ENCODE peak calls at places on chromosomes 1 and 21, in six cellular contexts. One of them, this sample, is unnamed.

GRCh38 chr1:52917156-52917555 is 4.4 kb downstream of the ECHDC2 start:
- DNase-seq in AG10803: no peak
- DNase-seq in right cardiac atrium: peak
- DNase-seq in sciatic nerve: no peak
- DNase-seq in H54: no peak
- DNase-seq in NCI-H510A: no peak
- DNase-seq in this sample: no peak

GRCh38 chr21:40556442-40556968 is 290.5 kb downstream of the DSCAM start:
- DNase-seq in AG10803: no peak
- DNase-seq in sciatic nerve: no peak
- DNase-seq in NCI-H510A: no peak
- DNase-seq in H54: no peak
- DNase-seq in right cardiac atrium: no peak
- DNase-seq in this sample: no peak

GRCh38 chr1:48043524-48043923 is 46.3 kb upstream of the TRABD2B start:
- DNase-seq in NCI-H510A: peak
- DNase-seq in right cardiac atrium: no peak
- DNase-seq in H54: no peak
- DNase-seq in sciatic nerve: no peak
- DNase-seq in AG10803: no peak
- DNase-seq in this sample: no peak

GRCh38 chr1:248739580-248740205 is 15.9 kb downstream of the LYPD8 start:
- DNase-seq in AG10803: no peak
- DNase-seq in right cardiac atrium: no peak
- DNase-seq in H54: no peak
- DNase-seq in sciatic nerve: no peak
- DNase-seq in NCI-H510A: no peak
- DNase-seq in this sample: no peak

GRCh38 chr1:101526813-101527212 is 290.0 kb downstream of the S1PR1 start:
- DNase-seq in AG10803: no peak
- DNase-seq in sciatic nerve: no peak
- DNase-seq in H54: no peak
- DNase-seq in right cardiac atrium: no peak
- DNase-seq in NCI-H510A: peak
- DNase-seq in this sample: no peak

GRCh38 chr1:19735419-19736127 is 64.1 kb downstream of the TMCO4 start:
- DNase-seq in sciatic nerve: peak
- DNase-seq in right cardiac atrium: peak
- DNase-seq in AG10803: peak
- DNase-seq in H54: peak
- DNase-seq in NCI-H510A: no peak
- DNase-seq in this sample: no peak

GRCh38 chr1:172529304-172529703 is 3.6 kb upstream of the SUCO start:
- DNase-seq in NCI-H510A: no peak
- DNase-seq in H54: no peak
- DNase-seq in right cardiac atrium: no peak
- DNase-seq in AG10803: no peak
- DNase-seq in sciatic nerve: no peak
- DNase-seq in this sample: no peak

GRCh38 chr1:37561794-37562132 is 5.0 kb downstream of the DNALI1 start:
- DNase-seq in right cardiac atrium: no peak
- DNase-seq in AG10803: peak
- DNase-seq in NCI-H510A: peak
- DNase-seq in sciatic nerve: no peak
- DNase-seq in H54: no peak
- DNase-seq in this sample: no peak

GRCh38 chr1:1280782-1281481 is 696 bp downstream of the SCNN1D start:
- DNase-seq in sciatic nerve: no peak
- DNase-seq in H54: no peak
- DNase-seq in NCI-H510A: no peak
- DNase-seq in right cardiac atrium: no peak
- DNase-seq in AG10803: no peak
- DNase-seq in this sample: no peak

GRCh38 chr21:39867198-39867650 is at the start of gene PCP4:
- DNase-seq in AG10803: peak
- DNase-seq in H54: peak
- DNase-seq in sciatic nerve: peak
- DNase-seq in right cardiac atrium: peak
- DNase-seq in NCI-H510A: peak
- DNase-seq in this sample: no peak

GRCh38 chr21:43191521-43191920 is 22.7 kb downstream of the CRYAA start:
- DNase-seq in sciatic nerve: peak
- DNase-seq in H54: no peak
- DNase-seq in NCI-H510A: no peak
- DNase-seq in right cardiac atrium: no peak
- DNase-seq in AG10803: no peak
- DNase-seq in this sample: peak

GRCh38 chr1:169236143-169236542 is 129.7 kb downstream of the ATP1B1 start:
- DNase-seq in AG10803: peak
- DNase-seq in sciatic nerve: no peak
- DNase-seq in NCI-H510A: no peak
- DNase-seq in right cardiac atrium: no peak
- DNase-seq in H54: no peak
- DNase-seq in this sample: no peak

GRCh38 chr1:4171480-4172450 is 271.7 kb upstream of the C1orf174 start:
- DNase-seq in sciatic nerve: no peak
- DNase-seq in H54: no peak
- DNase-seq in NCI-H510A: no peak
- DNase-seq in AG10803: no peak
- DNase-seq in right cardiac atrium: peak
- DNase-seq in this sample: peak

GRCh38 chr1:222631611-222632208 is 13.8 kb downstream of the MIA3 start:
- DNase-seq in AG10803: peak
- DNase-seq in H54: no peak
- DNase-seq in sciatic nerve: no peak
- DNase-seq in NCI-H510A: no peak
- DNase-seq in right cardiac atrium: no peak
- DNase-seq in this sample: no peak

GRCh38 chr1:117664314-117664713 is 58.5 kb downstream of the TENT5C start:
- DNase-seq in H54: no peak
- DNase-seq in right cardiac atrium: no peak
- DNase-seq in AG10803: no peak
- DNase-seq in NCI-H510A: no peak
- DNase-seq in sciatic nerve: no peak
- DNase-seq in this sample: peak

GRCh38 chr21:39033878-39034589 is 149.2 kb downstream of the PSMG1 start:
- DNase-seq in AG10803: no peak
- DNase-seq in sciatic nerve: no peak
- DNase-seq in H54: no peak
- DNase-seq in NCI-H510A: peak
- DNase-seq in right cardiac atrium: peak
- DNase-seq in this sample: no peak

GRCh38 chr1:2821970-2822620 is 20.6 kb upstream of the TTC34 start:
- DNase-seq in right cardiac atrium: peak
- DNase-seq in NCI-H510A: no peak
- DNase-seq in H54: peak
- DNase-seq in sciatic nerve: no peak
- DNase-seq in AG10803: no peak
- DNase-seq in this sample: no peak

GRCh38 chr1:6961905-6962304 is 176.7 kb downstream of the CAMTA1 start:
- DNase-seq in right cardiac atrium: no peak
- DNase-seq in H54: no peak
- DNase-seq in AG10803: no peak
- DNase-seq in NCI-H510A: no peak
- DNase-seq in sciatic nerve: no peak
- DNase-seq in this sample: no peak

GRCh38 chr1:174031099-174031498 is 8.9 kb upstream of the RC3H1 start:
- DNase-seq in sciatic nerve: no peak
- DNase-seq in AG10803: no peak
- DNase-seq in right cardiac atrium: no peak
- DNase-seq in NCI-H510A: no peak
- DNase-seq in H54: no peak
- DNase-seq in this sample: no peak

GRCh38 chr1:173507847-173508209 is 30.7 kb downstream of the PRDX6 start:
- DNase-seq in AG10803: no peak
- DNase-seq in right cardiac atrium: no peak
- DNase-seq in sciatic nerve: no peak
- DNase-seq in H54: peak
- DNase-seq in NCI-H510A: no peak
- DNase-seq in this sample: no peak

GRCh38 chr1:3614755-3615742 is 3.7 kb upstream of the MEGF6 start:
- DNase-seq in sciatic nerve: no peak
- DNase-seq in AG10803: no peak
- DNase-seq in H54: no peak
- DNase-seq in right cardiac atrium: no peak
- DNase-seq in NCI-H510A: no peak
- DNase-seq in this sample: no peak

GRCh38 chr21:15065381-15066230 is 806 bp upstream of the NRIP1 start:
- DNase-seq in sciatic nerve: peak
- DNase-seq in right cardiac atrium: peak
- DNase-seq in NCI-H510A: no peak
- DNase-seq in AG10803: peak
- DNase-seq in H54: peak
- DNase-seq in this sample: peak

GRCh38 chr1:6268431-6268830 is 7.5 kb upstream of the GPR153 start:
- DNase-seq in NCI-H510A: peak
- DNase-seq in H54: no peak
- DNase-seq in right cardiac atrium: no peak
- DNase-seq in sciatic nerve: no peak
- DNase-seq in AG10803: no peak
- DNase-seq in this sample: no peak

GRCh38 chr1:9425859-9426258 is 113.4 kb upstream of the SLC25A33 start:
- DNase-seq in right cardiac atrium: no peak
- DNase-seq in H54: no peak
- DNase-seq in NCI-H510A: no peak
- DNase-seq in AG10803: no peak
- DNase-seq in sciatic nerve: no peak
- DNase-seq in this sample: no peak

GRCh38 chr1:42973799-42974198 is 15.1 kb upstream of the SLC2A1 start:
- DNase-seq in H54: no peak
- DNase-seq in AG10803: no peak
- DNase-seq in sciatic nerve: no peak
- DNase-seq in right cardiac atrium: no peak
- DNase-seq in NCI-H510A: no peak
- DNase-seq in this sample: no peak

GRCh38 chr21:38771536-38771935 is 34.2 kb upstream of the ETS2 start:
- DNase-seq in right cardiac atrium: no peak
- DNase-seq in H54: no peak
- DNase-seq in sciatic nerve: no peak
- DNase-seq in AG10803: no peak
- DNase-seq in NCI-H510A: no peak
- DNase-seq in this sample: no peak

GRCh38 chr1:109623601-109624161 is 4.0 kb downstream of the AMPD2 start:
- DNase-seq in right cardiac atrium: no peak
- DNase-seq in NCI-H510A: no peak
- DNase-seq in AG10803: no peak
- DNase-seq in H54: no peak
- DNase-seq in sciatic nerve: no peak
- DNase-seq in this sample: no peak

GRCh38 chr1:30891223-30891552 is 17.4 kb downstream of the SDC3 start:
- DNase-seq in H54: no peak
- DNase-seq in sciatic nerve: no peak
- DNase-seq in AG10803: no peak
- DNase-seq in right cardiac atrium: no peak
- DNase-seq in NCI-H510A: no peak
- DNase-seq in this sample: no peak

GRCh38 chr1:24392982-24393645 is 20.5 kb downstream of the STPG1 start:
- DNase-seq in sciatic nerve: no peak
- DNase-seq in H54: no peak
- DNase-seq in right cardiac atrium: no peak
- DNase-seq in AG10803: no peak
- DNase-seq in NCI-H510A: no peak
- DNase-seq in this sample: no peak

GRCh38 chr1:205680073-205680851 is at the start of gene SLC45A3:
- DNase-seq in NCI-H510A: no peak
- DNase-seq in H54: peak
- DNase-seq in sciatic nerve: no peak
- DNase-seq in AG10803: no peak
- DNase-seq in right cardiac atrium: peak
- DNase-seq in this sample: no peak

GRCh38 chr1:116934586-116935207 is 25.0 kb downstream of the PTGFRN start:
- DNase-seq in sciatic nerve: no peak
- DNase-seq in NCI-H510A: no peak
- DNase-seq in AG10803: peak
- DNase-seq in H54: no peak
- DNase-seq in right cardiac atrium: no peak
- DNase-seq in this sample: no peak

GRCh38 chr1:211327341-211327921 is 798 bp downstream of the TRAF5 start:
- DNase-seq in sciatic nerve: no peak
- DNase-seq in AG10803: peak
- DNase-seq in right cardiac atrium: no peak
- DNase-seq in H54: peak
- DNase-seq in NCI-H510A: no peak
- DNase-seq in this sample: no peak

GRCh38 chr1:85577421-85578320 is 2.9 kb upstream of the CCN1 start:
- DNase-seq in NCI-H510A: no peak
- DNase-seq in right cardiac atrium: peak
- DNase-seq in AG10803: no peak
- DNase-seq in sciatic nerve: peak
- DNase-seq in H54: no peak
- DNase-seq in this sample: peak

GRCh38 chr1:183089025-183089639 is 65.9 kb downstream of the LAMC1 start:
- DNase-seq in NCI-H510A: peak
- DNase-seq in AG10803: no peak
- DNase-seq in right cardiac atrium: no peak
- DNase-seq in H54: no peak
- DNase-seq in sciatic nerve: no peak
- DNase-seq in this sample: no peak

GRCh38 chr1:161864577-161864976 is 98.5 kb downstream of the ATF6 start:
- DNase-seq in sciatic nerve: peak
- DNase-seq in NCI-H510A: no peak
- DNase-seq in AG10803: peak
- DNase-seq in H54: no peak
- DNase-seq in right cardiac atrium: no peak
- DNase-seq in this sample: no peak

GRCh38 chr1:183881387-183882084 is 76.6 kb downstream of the RGL1 start:
- DNase-seq in right cardiac atrium: peak
- DNase-seq in NCI-H510A: no peak
- DNase-seq in sciatic nerve: peak
- DNase-seq in AG10803: peak
- DNase-seq in H54: peak
- DNase-seq in this sample: no peak

GRCh38 chr1:150196411-150196810 is 39.5 kb downstream of the ANP32E start:
- DNase-seq in H54: no peak
- DNase-seq in sciatic nerve: no peak
- DNase-seq in AG10803: no peak
- DNase-seq in NCI-H510A: no peak
- DNase-seq in right cardiac atrium: no peak
- DNase-seq in this sample: no peak